ENCODE peak calls at places on chromosomes 4 and X, in nine cellular contexts. One of them, this sample, is unnamed.
A peak's percentile ranks its signal among the peaks of the same experiment; 100 is the strongest.

GRCh38 chrX:109537324-109537665 is 651 bp downstream of the NXT2 start:
- DNase-seq in AML-193: peak; percentile 41
- DNase-seq in WTC11: no peak
- DNase-seq in hepatic stellate cell: no peak
- DNase-seq in GM04503: no peak
- DNase-seq in memory B cell: no peak
- DNase-seq in effector memory CD8-positive, alpha-beta T cell: no peak
- DNase-seq in MV-4-11: peak; percentile 75
- DNase-seq in activated CD8-positive, alpha-beta memory T cell treated with anti-CD3 and anti-CD28 coated beads, Interleukin-2, amount 10 ng/mL, durations not matched to agents 7 days and 5 days: no peak
- DNase-seq in this sample: no peak

GRCh38 chr4:4981827-4982226 is 37.4 kb downstream of the CYTL1 start:
- DNase-seq in WTC11: no peak
- DNase-seq in AML-193: no peak
- DNase-seq in hepatic stellate cell: no peak
- DNase-seq in MV-4-11: no peak
- DNase-seq in activated CD8-positive, alpha-beta memory T cell treated with anti-CD3 and anti-CD28 coated beads, Interleukin-2, amount 10 ng/mL, durations not matched to agents 7 days and 5 days: no peak
- DNase-seq in GM04503: no peak
- DNase-seq in effector memory CD8-positive, alpha-beta T cell: no peak
- DNase-seq in memory B cell: no peak
- DNase-seq in this sample: no peak

GRCh38 chr4:39021631-39022030 is 10.6 kb downstream of the TMEM156 start:
- DNase-seq in activated CD8-positive, alpha-beta memory T cell treated with anti-CD3 and anti-CD28 coated beads, Interleukin-2, amount 10 ng/mL, durations not matched to agents 7 days and 5 days: no peak
- DNase-seq in MV-4-11: no peak
- DNase-seq in WTC11: no peak
- DNase-seq in effector memory CD8-positive, alpha-beta T cell: no peak
- DNase-seq in AML-193: no peak
- DNase-seq in hepatic stellate cell: no peak
- DNase-seq in memory B cell: no peak
- DNase-seq in GM04503: no peak
- DNase-seq in this sample: no peak

GRCh38 chr4:169440446-169440845 is 169.7 kb upstream of the SH3RF1 start:
- DNase-seq in AML-193: no peak
- DNase-seq in MV-4-11: peak; percentile 72
- DNase-seq in effector memory CD8-positive, alpha-beta T cell: no peak
- DNase-seq in GM04503: no peak
- DNase-seq in hepatic stellate cell: no peak
- DNase-seq in activated CD8-positive, alpha-beta memory T cell treated with anti-CD3 and anti-CD28 coated beads, Interleukin-2, amount 10 ng/mL, durations not matched to agents 7 days and 5 days: no peak
- DNase-seq in memory B cell: no peak
- DNase-seq in WTC11: no peak
- DNase-seq in this sample: no peak

GRCh38 chrX:9438950-9439494 is 25.8 kb upstream of the TBL1X start:
- DNase-seq in GM04503: no peak
- DNase-seq in activated CD8-positive, alpha-beta memory T cell treated with anti-CD3 and anti-CD28 coated beads, Interleukin-2, amount 10 ng/mL, durations not matched to agents 7 days and 5 days: no peak
- DNase-seq in memory B cell: no peak
- DNase-seq in MV-4-11: no peak
- DNase-seq in hepatic stellate cell: no peak
- DNase-seq in AML-193: no peak
- DNase-seq in WTC11: no peak
- DNase-seq in effector memory CD8-positive, alpha-beta T cell: no peak
- DNase-seq in this sample: no peak

GRCh38 chrX:99572711-99573110 is 837.4 kb downstream of the PCDH19 start:
- DNase-seq in GM04503: no peak
- DNase-seq in AML-193: no peak
- DNase-seq in effector memory CD8-positive, alpha-beta T cell: no peak
- DNase-seq in WTC11: no peak
- DNase-seq in activated CD8-positive, alpha-beta memory T cell treated with anti-CD3 and anti-CD28 coated beads, Interleukin-2, amount 10 ng/mL, durations not matched to agents 7 days and 5 days: no peak
- DNase-seq in memory B cell: no peak
- DNase-seq in MV-4-11: no peak
- DNase-seq in hepatic stellate cell: no peak
- DNase-seq in this sample: no peak

GRCh38 chr4:165879581-165879980 is 6.5 kb downstream of the TLL1 start:
- DNase-seq in AML-193: no peak
- DNase-seq in activated CD8-positive, alpha-beta memory T cell treated with anti-CD3 and anti-CD28 coated beads, Interleukin-2, amount 10 ng/mL, durations not matched to agents 7 days and 5 days: no peak
- DNase-seq in effector memory CD8-positive, alpha-beta T cell: no peak
- DNase-seq in GM04503: no peak
- DNase-seq in WTC11: no peak
- DNase-seq in MV-4-11: no peak
- DNase-seq in memory B cell: no peak
- DNase-seq in hepatic stellate cell: no peak
- DNase-seq in this sample: no peak

GRCh38 chr4:153409412-153409811 is 56.7 kb upstream of the TMEM131L start:
- DNase-seq in activated CD8-positive, alpha-beta memory T cell treated with anti-CD3 and anti-CD28 coated beads, Interleukin-2, amount 10 ng/mL, durations not matched to agents 7 days and 5 days: no peak
- DNase-seq in GM04503: peak; percentile 34
- DNase-seq in AML-193: no peak
- DNase-seq in WTC11: no peak
- DNase-seq in hepatic stellate cell: peak; percentile 59
- DNase-seq in effector memory CD8-positive, alpha-beta T cell: no peak
- DNase-seq in memory B cell: no peak
- DNase-seq in MV-4-11: no peak
- DNase-seq in this sample: no peak

GRCh38 chr4:140136509-140136908 is 17.5 kb downstream of the MAML3 start:
- DNase-seq in GM04503: no peak
- DNase-seq in AML-193: peak; percentile 45
- DNase-seq in hepatic stellate cell: peak; percentile 31
- DNase-seq in WTC11: no peak
- DNase-seq in memory B cell: no peak
- DNase-seq in activated CD8-positive, alpha-beta memory T cell treated with anti-CD3 and anti-CD28 coated beads, Interleukin-2, amount 10 ng/mL, durations not matched to agents 7 days and 5 days: no peak
- DNase-seq in MV-4-11: peak; percentile 65
- DNase-seq in effector memory CD8-positive, alpha-beta T cell: no peak
- DNase-seq in this sample: no peak

GRCh38 chr4:41541697-41542096 is 3.7 kb downstream of the LIMCH1 start:
- DNase-seq in MV-4-11: no peak
- DNase-seq in hepatic stellate cell: no peak
- DNase-seq in memory B cell: no peak
- DNase-seq in AML-193: no peak
- DNase-seq in effector memory CD8-positive, alpha-beta T cell: no peak
- DNase-seq in WTC11: no peak
- DNase-seq in GM04503: no peak
- DNase-seq in activated CD8-positive, alpha-beta memory T cell treated with anti-CD3 and anti-CD28 coated beads, Interleukin-2, amount 10 ng/mL, durations not matched to agents 7 days and 5 days: no peak
- DNase-seq in this sample: no peak

GRCh38 chrX:49257846-49258748 is 6.4 kb downstream of the FOXP3 start:
- DNase-seq in AML-193: no peak
- DNase-seq in memory B cell: no peak
- DNase-seq in GM04503: no peak
- DNase-seq in activated CD8-positive, alpha-beta memory T cell treated with anti-CD3 and anti-CD28 coated beads, Interleukin-2, amount 10 ng/mL, durations not matched to agents 7 days and 5 days: no peak
- DNase-seq in MV-4-11: no peak
- DNase-seq in hepatic stellate cell: no peak
- DNase-seq in WTC11: no peak
- DNase-seq in effector memory CD8-positive, alpha-beta T cell: no peak
- DNase-seq in this sample: no peak

GRCh38 chr4:87069037-87069742 is 134.4 kb downstream of the AFF1 start:
- DNase-seq in MV-4-11: no peak
- DNase-seq in activated CD8-positive, alpha-beta memory T cell treated with anti-CD3 and anti-CD28 coated beads, Interleukin-2, amount 10 ng/mL, durations not matched to agents 7 days and 5 days: no peak
- DNase-seq in GM04503: no peak
- DNase-seq in memory B cell: no peak
- DNase-seq in effector memory CD8-positive, alpha-beta T cell: no peak
- DNase-seq in WTC11: no peak
- DNase-seq in hepatic stellate cell: no peak
- DNase-seq in AML-193: no peak
- DNase-seq in this sample: no peak

GRCh38 chr4:114642173-114642780 is 43.7 kb downstream of the UGT8 start:
- DNase-seq in memory B cell: no peak
- DNase-seq in WTC11: no peak
- DNase-seq in GM04503: no peak
- DNase-seq in activated CD8-positive, alpha-beta memory T cell treated with anti-CD3 and anti-CD28 coated beads, Interleukin-2, amount 10 ng/mL, durations not matched to agents 7 days and 5 days: no peak
- DNase-seq in hepatic stellate cell: no peak
- DNase-seq in AML-193: no peak
- DNase-seq in MV-4-11: no peak
- DNase-seq in effector memory CD8-positive, alpha-beta T cell: no peak
- DNase-seq in this sample: no peak

GRCh38 chrX:153500676-153501280 is 6.0 kb downstream of the BGN start:
- DNase-seq in activated CD8-positive, alpha-beta memory T cell treated with anti-CD3 and anti-CD28 coated beads, Interleukin-2, amount 10 ng/mL, durations not matched to agents 7 days and 5 days: no peak
- DNase-seq in WTC11: no peak
- DNase-seq in AML-193: no peak
- DNase-seq in hepatic stellate cell: no peak
- DNase-seq in MV-4-11: no peak
- DNase-seq in effector memory CD8-positive, alpha-beta T cell: no peak
- DNase-seq in GM04503: no peak
- DNase-seq in memory B cell: no peak
- DNase-seq in this sample: no peak